ENCODE peak calls at places on chromosomes 2 and 18, in eight cellular contexts. One of them, this sample, is unnamed.

GRCh38 chr2:133377021-133377481 is 191.2 kb downstream of the NCKAP5 start:
- DNase-seq in LoVo: no peak
- DNase-seq in CD8-positive, alpha-beta T cell: no peak
- DNase-seq in breast epithelium: no peak
- DNase-seq in neural crest cell: no peak
- DNase-seq in NCI-H2081: no peak
- DNase-seq in small intestine: no peak
- DNase-seq in activated CD8-positive, alpha-beta memory T cell treated with anti-CD3 and anti-CD28 coated beads for 24 hours: no peak
- DNase-seq in this sample: no peak

GRCh38 chr18:7901657-7902056 is 334.5 kb downstream of the PTPRM start:
- DNase-seq in LoVo: no peak
- DNase-seq in CD8-positive, alpha-beta T cell: no peak
- DNase-seq in breast epithelium: no peak
- DNase-seq in neural crest cell: no peak
- DNase-seq in NCI-H2081: no peak
- DNase-seq in small intestine: no peak
- DNase-seq in activated CD8-positive, alpha-beta memory T cell treated with anti-CD3 and anti-CD28 coated beads for 24 hours: no peak
- DNase-seq in this sample: no peak

GRCh38 chr2:2226326-2226725 is 104.7 kb downstream of the MYT1L start:
- DNase-seq in LoVo: no peak
- DNase-seq in CD8-positive, alpha-beta T cell: no peak
- DNase-seq in breast epithelium: no peak
- DNase-seq in neural crest cell: no peak
- DNase-seq in NCI-H2081: no peak
- DNase-seq in small intestine: no peak
- DNase-seq in activated CD8-positive, alpha-beta memory T cell treated with anti-CD3 and anti-CD28 coated beads for 24 hours: no peak
- DNase-seq in this sample: no peak

GRCh38 chr18:56637897-56638231 is 528 bp downstream of the TXNL1 start:
- DNase-seq in LoVo: no peak
- DNase-seq in CD8-positive, alpha-beta T cell: peak
- DNase-seq in breast epithelium: no peak
- DNase-seq in neural crest cell: no peak
- DNase-seq in NCI-H2081: no peak
- DNase-seq in small intestine: no peak
- DNase-seq in activated CD8-positive, alpha-beta memory T cell treated with anti-CD3 and anti-CD28 coated beads for 24 hours: no peak
- DNase-seq in this sample: peak

GRCh38 chr2:989766-990467 is 39.3 kb downstream of the SNTG2 start:
- DNase-seq in LoVo: no peak
- DNase-seq in CD8-positive, alpha-beta T cell: no peak
- DNase-seq in breast epithelium: no peak
- DNase-seq in neural crest cell: no peak
- DNase-seq in NCI-H2081: no peak
- DNase-seq in small intestine: no peak
- DNase-seq in activated CD8-positive, alpha-beta memory T cell treated with anti-CD3 and anti-CD28 coated beads for 24 hours: no peak
- DNase-seq in this sample: peak

GRCh38 chr18:60027397-60027796 is 127.6 kb downstream of the PMAIP1 start:
- DNase-seq in LoVo: no peak
- DNase-seq in CD8-positive, alpha-beta T cell: no peak
- DNase-seq in breast epithelium: no peak
- DNase-seq in neural crest cell: no peak
- DNase-seq in NCI-H2081: no peak
- DNase-seq in small intestine: no peak
- DNase-seq in activated CD8-positive, alpha-beta memory T cell treated with anti-CD3 and anti-CD28 coated beads for 24 hours: no peak
- DNase-seq in this sample: no peak

GRCh38 chr2:31967790-31968189 is 43.0 kb downstream of the MEMO1 start:
- DNase-seq in LoVo: no peak
- DNase-seq in CD8-positive, alpha-beta T cell: no peak
- DNase-seq in breast epithelium: no peak
- DNase-seq in neural crest cell: no peak
- DNase-seq in NCI-H2081: no peak
- DNase-seq in small intestine: no peak
- DNase-seq in activated CD8-positive, alpha-beta memory T cell treated with anti-CD3 and anti-CD28 coated beads for 24 hours: no peak
- DNase-seq in this sample: no peak

GRCh38 chr2:150413890-150414289 is 73.6 kb downstream of the RND3 start:
- DNase-seq in LoVo: no peak
- DNase-seq in CD8-positive, alpha-beta T cell: no peak
- DNase-seq in breast epithelium: no peak
- DNase-seq in neural crest cell: no peak
- DNase-seq in NCI-H2081: no peak
- DNase-seq in small intestine: no peak
- DNase-seq in activated CD8-positive, alpha-beta memory T cell treated with anti-CD3 and anti-CD28 coated beads for 24 hours: no peak
- DNase-seq in this sample: no peak

GRCh38 chr18:76589309-76589708 is 94.3 kb upstream of the ZNF516 start:
- DNase-seq in LoVo: no peak
- DNase-seq in CD8-positive, alpha-beta T cell: no peak
- DNase-seq in breast epithelium: no peak
- DNase-seq in neural crest cell: no peak
- DNase-seq in NCI-H2081: no peak
- DNase-seq in small intestine: no peak
- DNase-seq in activated CD8-positive, alpha-beta memory T cell treated with anti-CD3 and anti-CD28 coated beads for 24 hours: no peak
- DNase-seq in this sample: no peak

GRCh38 chr18:68797901-68798300 is at the start of gene CCDC102B:
- DNase-seq in LoVo: no peak
- DNase-seq in CD8-positive, alpha-beta T cell: no peak
- DNase-seq in breast epithelium: no peak
- DNase-seq in neural crest cell: no peak
- DNase-seq in NCI-H2081: no peak
- DNase-seq in small intestine: no peak
- DNase-seq in activated CD8-positive, alpha-beta memory T cell treated with anti-CD3 and anti-CD28 coated beads for 24 hours: no peak
- DNase-seq in this sample: peak

GRCh38 chr2:128555433-128555832 is 236.8 kb upstream of the HS6ST1 start:
- DNase-seq in LoVo: no peak
- DNase-seq in CD8-positive, alpha-beta T cell: no peak
- DNase-seq in breast epithelium: no peak
- DNase-seq in neural crest cell: no peak
- DNase-seq in NCI-H2081: no peak
- DNase-seq in small intestine: no peak
- DNase-seq in activated CD8-positive, alpha-beta memory T cell treated with anti-CD3 and anti-CD28 coated beads for 24 hours: no peak
- DNase-seq in this sample: no peak

GRCh38 chr18:61865466-61866165 is 27.2 kb downstream of the RNF152 start:
- DNase-seq in LoVo: no peak
- DNase-seq in CD8-positive, alpha-beta T cell: no peak
- DNase-seq in breast epithelium: no peak
- DNase-seq in neural crest cell: no peak
- DNase-seq in NCI-H2081: no peak
- DNase-seq in small intestine: no peak
- DNase-seq in activated CD8-positive, alpha-beta memory T cell treated with anti-CD3 and anti-CD28 coated beads for 24 hours: no peak
- DNase-seq in this sample: no peak

GRCh38 chr2:72222829-72223564 is 75.3 kb upstream of the CYP26B1 start:
- DNase-seq in LoVo: no peak
- DNase-seq in CD8-positive, alpha-beta T cell: no peak
- DNase-seq in breast epithelium: no peak
- DNase-seq in neural crest cell: no peak
- DNase-seq in NCI-H2081: no peak
- DNase-seq in small intestine: no peak
- DNase-seq in activated CD8-positive, alpha-beta memory T cell treated with anti-CD3 and anti-CD28 coated beads for 24 hours: no peak
- DNase-seq in this sample: no peak

GRCh38 chr18:63101811-63102210 is 217.8 kb downstream of the BCL2 start:
- DNase-seq in LoVo: no peak
- DNase-seq in CD8-positive, alpha-beta T cell: no peak
- DNase-seq in breast epithelium: no peak
- DNase-seq in neural crest cell: no peak
- DNase-seq in NCI-H2081: no peak
- DNase-seq in small intestine: no peak
- DNase-seq in activated CD8-positive, alpha-beta memory T cell treated with anti-CD3 and anti-CD28 coated beads for 24 hours: no peak
- DNase-seq in this sample: no peak

GRCh38 chr2:89784960-89785359 is 1093.5 kb downstream of the RPIA start:
- DNase-seq in LoVo: no peak
- DNase-seq in CD8-positive, alpha-beta T cell: no peak
- DNase-seq in breast epithelium: no peak
- DNase-seq in neural crest cell: no peak
- DNase-seq in NCI-H2081: no peak
- DNase-seq in small intestine: no peak
- DNase-seq in activated CD8-positive, alpha-beta memory T cell treated with anti-CD3 and anti-CD28 coated beads for 24 hours: no peak
- DNase-seq in this sample: no peak

GRCh38 chr18:59885579-59886163 is 14.1 kb upstream of the PMAIP1 start:
- DNase-seq in LoVo: no peak
- DNase-seq in CD8-positive, alpha-beta T cell: no peak
- DNase-seq in breast epithelium: no peak
- DNase-seq in neural crest cell: no peak
- DNase-seq in NCI-H2081: no peak
- DNase-seq in small intestine: no peak
- DNase-seq in activated CD8-positive, alpha-beta memory T cell treated with anti-CD3 and anti-CD28 coated beads for 24 hours: peak
- DNase-seq in this sample: no peak

GRCh38 chr2:12455626-12456025 is 261.1 kb upstream of the TRIB2 start:
- DNase-seq in LoVo: no peak
- DNase-seq in CD8-positive, alpha-beta T cell: no peak
- DNase-seq in breast epithelium: no peak
- DNase-seq in neural crest cell: no peak
- DNase-seq in NCI-H2081: no peak
- DNase-seq in small intestine: no peak
- DNase-seq in activated CD8-positive, alpha-beta memory T cell treated with anti-CD3 and anti-CD28 coated beads for 24 hours: no peak
- DNase-seq in this sample: no peak

GRCh38 chr2:84458436-84459027 is 548 bp downstream of the SUCLG1 start:
- DNase-seq in LoVo: no peak
- DNase-seq in CD8-positive, alpha-beta T cell: peak
- DNase-seq in breast epithelium: no peak
- DNase-seq in neural crest cell: no peak
- DNase-seq in NCI-H2081: no peak
- DNase-seq in small intestine: peak
- DNase-seq in activated CD8-positive, alpha-beta memory T cell treated with anti-CD3 and anti-CD28 coated beads for 24 hours: no peak
- DNase-seq in this sample: peak

GRCh38 chr18:24265502-24266064 is 126.7 kb downstream of the CABYR start:
- DNase-seq in LoVo: no peak
- DNase-seq in CD8-positive, alpha-beta T cell: no peak
- DNase-seq in breast epithelium: no peak
- DNase-seq in neural crest cell: no peak
- DNase-seq in NCI-H2081: no peak
- DNase-seq in small intestine: no peak
- DNase-seq in activated CD8-positive, alpha-beta memory T cell treated with anti-CD3 and anti-CD28 coated beads for 24 hours: no peak
- DNase-seq in this sample: no peak

GRCh38 chr2:225103737-225104141 is 61.5 kb upstream of the DOCK10 start:
- DNase-seq in LoVo: no peak
- DNase-seq in CD8-positive, alpha-beta T cell: no peak
- DNase-seq in breast epithelium: no peak
- DNase-seq in neural crest cell: no peak
- DNase-seq in NCI-H2081: no peak
- DNase-seq in small intestine: no peak
- DNase-seq in activated CD8-positive, alpha-beta memory T cell treated with anti-CD3 and anti-CD28 coated beads for 24 hours: no peak
- DNase-seq in this sample: no peak

GRCh38 chr2:56386657-56387056 is 202.9 kb downstream of the CCDC85A start:
- DNase-seq in LoVo: no peak
- DNase-seq in CD8-positive, alpha-beta T cell: no peak
- DNase-seq in breast epithelium: no peak
- DNase-seq in neural crest cell: no peak
- DNase-seq in NCI-H2081: no peak
- DNase-seq in small intestine: peak
- DNase-seq in activated CD8-positive, alpha-beta memory T cell treated with anti-CD3 and anti-CD28 coated beads for 24 hours: no peak
- DNase-seq in this sample: no peak

GRCh38 chr2:84849271-84849952 is 31.5 kb downstream of the TRABD2A start:
- DNase-seq in LoVo: peak
- DNase-seq in CD8-positive, alpha-beta T cell: peak
- DNase-seq in breast epithelium: no peak
- DNase-seq in neural crest cell: no peak
- DNase-seq in NCI-H2081: peak
- DNase-seq in small intestine: no peak
- DNase-seq in activated CD8-positive, alpha-beta memory T cell treated with anti-CD3 and anti-CD28 coated beads for 24 hours: peak
- DNase-seq in this sample: no peak

GRCh38 chr18:22546905-22547304 is 129.2 kb upstream of the CTAGE1 start:
- DNase-seq in LoVo: no peak
- DNase-seq in CD8-positive, alpha-beta T cell: no peak
- DNase-seq in breast epithelium: no peak
- DNase-seq in neural crest cell: no peak
- DNase-seq in NCI-H2081: no peak
- DNase-seq in small intestine: no peak
- DNase-seq in activated CD8-positive, alpha-beta memory T cell treated with anti-CD3 and anti-CD28 coated beads for 24 hours: no peak
- DNase-seq in this sample: no peak

GRCh38 chr2:25964891-25965290 is 17.4 kb downstream of the KIF3C start:
- DNase-seq in LoVo: no peak
- DNase-seq in CD8-positive, alpha-beta T cell: no peak
- DNase-seq in breast epithelium: no peak
- DNase-seq in neural crest cell: no peak
- DNase-seq in NCI-H2081: no peak
- DNase-seq in small intestine: no peak
- DNase-seq in activated CD8-positive, alpha-beta memory T cell treated with anti-CD3 and anti-CD28 coated beads for 24 hours: no peak
- DNase-seq in this sample: no peak

GRCh38 chr2:16018277-16019059 is 78.1 kb downstream of the MYCN start:
- DNase-seq in LoVo: no peak
- DNase-seq in CD8-positive, alpha-beta T cell: no peak
- DNase-seq in breast epithelium: no peak
- DNase-seq in neural crest cell: no peak
- DNase-seq in NCI-H2081: no peak
- DNase-seq in small intestine: no peak
- DNase-seq in activated CD8-positive, alpha-beta memory T cell treated with anti-CD3 and anti-CD28 coated beads for 24 hours: no peak
- DNase-seq in this sample: no peak

GRCh38 chr2:231709981-231710750 is 1.8 kb downstream of the PTMA start:
- DNase-seq in LoVo: peak
- DNase-seq in CD8-positive, alpha-beta T cell: peak
- DNase-seq in breast epithelium: peak
- DNase-seq in neural crest cell: peak
- DNase-seq in NCI-H2081: peak
- DNase-seq in small intestine: peak
- DNase-seq in activated CD8-positive, alpha-beta memory T cell treated with anti-CD3 and anti-CD28 coated beads for 24 hours: peak
- DNase-seq in this sample: peak

GRCh38 chr2:78979380-78980238 is 45.9 kb upstream of the REG3G start:
- DNase-seq in LoVo: peak
- DNase-seq in CD8-positive, alpha-beta T cell: no peak
- DNase-seq in breast epithelium: no peak
- DNase-seq in neural crest cell: peak
- DNase-seq in NCI-H2081: peak
- DNase-seq in small intestine: peak
- DNase-seq in activated CD8-positive, alpha-beta memory T cell treated with anti-CD3 and anti-CD28 coated beads for 24 hours: no peak
- DNase-seq in this sample: peak

GRCh38 chr2:232230557-232230956 is 148.0 kb upstream of the ALPP start:
- DNase-seq in LoVo: no peak
- DNase-seq in CD8-positive, alpha-beta T cell: no peak
- DNase-seq in breast epithelium: no peak
- DNase-seq in neural crest cell: peak
- DNase-seq in NCI-H2081: no peak
- DNase-seq in small intestine: peak
- DNase-seq in activated CD8-positive, alpha-beta memory T cell treated with anti-CD3 and anti-CD28 coated beads for 24 hours: no peak
- DNase-seq in this sample: peak

GRCh38 chr2:160035125-160035524 is 27.3 kb downstream of the PLA2R1 start:
- DNase-seq in LoVo: no peak
- DNase-seq in CD8-positive, alpha-beta T cell: no peak
- DNase-seq in breast epithelium: no peak
- DNase-seq in neural crest cell: no peak
- DNase-seq in NCI-H2081: no peak
- DNase-seq in small intestine: no peak
- DNase-seq in activated CD8-positive, alpha-beta memory T cell treated with anti-CD3 and anti-CD28 coated beads for 24 hours: no peak
- DNase-seq in this sample: no peak

GRCh38 chr2:218896501-218897393 is 16.1 kb downstream of the WNT10A start:
- DNase-seq in LoVo: no peak
- DNase-seq in CD8-positive, alpha-beta T cell: peak
- DNase-seq in breast epithelium: no peak
- DNase-seq in neural crest cell: no peak
- DNase-seq in NCI-H2081: peak
- DNase-seq in small intestine: no peak
- DNase-seq in activated CD8-positive, alpha-beta memory T cell treated with anti-CD3 and anti-CD28 coated beads for 24 hours: peak
- DNase-seq in this sample: peak

GRCh38 chr2:37215255-37215654 is 16.1 kb downstream of the CEBPZ start:
- DNase-seq in LoVo: no peak
- DNase-seq in CD8-positive, alpha-beta T cell: no peak
- DNase-seq in breast epithelium: no peak
- DNase-seq in neural crest cell: no peak
- DNase-seq in NCI-H2081: no peak
- DNase-seq in small intestine: no peak
- DNase-seq in activated CD8-positive, alpha-beta memory T cell treated with anti-CD3 and anti-CD28 coated beads for 24 hours: no peak
- DNase-seq in this sample: no peak

GRCh38 chr2:39138837-39139211 is 18.0 kb upstream of the SOS1 start:
- DNase-seq in LoVo: no peak
- DNase-seq in CD8-positive, alpha-beta T cell: no peak
- DNase-seq in breast epithelium: no peak
- DNase-seq in neural crest cell: no peak
- DNase-seq in NCI-H2081: no peak
- DNase-seq in small intestine: no peak
- DNase-seq in activated CD8-positive, alpha-beta memory T cell treated with anti-CD3 and anti-CD28 coated beads for 24 hours: no peak
- DNase-seq in this sample: no peak

GRCh38 chr2:160125366-160125765 is 63.0 kb upstream of the PLA2R1 start:
- DNase-seq in LoVo: no peak
- DNase-seq in CD8-positive, alpha-beta T cell: no peak
- DNase-seq in breast epithelium: no peak
- DNase-seq in neural crest cell: no peak
- DNase-seq in NCI-H2081: no peak
- DNase-seq in small intestine: no peak
- DNase-seq in activated CD8-positive, alpha-beta memory T cell treated with anti-CD3 and anti-CD28 coated beads for 24 hours: no peak
- DNase-seq in this sample: no peak

GRCh38 chr2:30293303-30293912 is 62.1 kb downstream of the LBH start:
- DNase-seq in LoVo: peak
- DNase-seq in CD8-positive, alpha-beta T cell: no peak
- DNase-seq in breast epithelium: no peak
- DNase-seq in neural crest cell: no peak
- DNase-seq in NCI-H2081: no peak
- DNase-seq in small intestine: no peak
- DNase-seq in activated CD8-positive, alpha-beta memory T cell treated with anti-CD3 and anti-CD28 coated beads for 24 hours: no peak
- DNase-seq in this sample: no peak

This sample was measured in hepatocyte.